ENCODE peak calls at places on chromosomes 6 and 20, in six cellular contexts. E, M, U, F, D and H are unnamed samples.
A peak's percentile ranks its signal among the peaks of the same experiment; 100 is the strongest.

GRCh38 chr6:111982681-111983080 is 71.2 kb upstream of the CCN6 start:
- DNase-seq in M (no peak), U (no peak), D (no peak), F (no peak), E (no peak), H (no peak)

GRCh38 chr20:63682384-63683139 is 13.9 kb upstream of the TNFRSF6B start:
- DNase-seq in D (no peak), M (peak; percentile 96), F (peak; percentile 96), E (peak; percentile 94), U (no peak), H (no peak)

GRCh38 chr20:44457016-44457415 is 18.7 kb upstream of the TTPAL start:
- DNase-seq in M (no peak), F (no peak), E (no peak), D (no peak), U (no peak), H (no peak)

GRCh38 chr20:18728165-18728866 is 85.3 kb upstream of the SCP2D1 start:
- DNase-seq in U (no peak), M (no peak), F (no peak), E (no peak), D (no peak), H (no peak)

GRCh38 chr20:25178563-25179438 is 16.7 kb upstream of the ENTPD6 start:
- DNase-seq in F (peak; percentile 63), D (peak; percentile 75), E (peak; percentile 79), M (peak; percentile 83), U (no peak), H (no peak)

GRCh38 chr6:161618816-161619454 is 345.1 kb upstream of the AGPAT4 start:
- DNase-seq in U (no peak), E (peak; percentile 45), M (peak; percentile 71), D (peak; percentile 71), F (peak; percentile 37), H (no peak)

GRCh38 chr6:142784344-142784743 is 160.6 kb downstream of the HIVEP2 start:
- DNase-seq in F (no peak), U (no peak), D (no peak), E (no peak), M (no peak), H (no peak)

GRCh38 chr6:19465760-19466159 is 371.4 kb upstream of the ID4 start:
- DNase-seq in U (no peak), D (no peak), E (peak; percentile 37), F (no peak), M (peak; percentile 81), H (no peak)

GRCh38 chr20:32111763-32112162 is 2.2 kb downstream of the TM9SF4 start:
- DNase-seq in F (no peak), M (no peak), E (no peak), U (no peak), D (no peak), H (no peak)

GRCh38 chr20:4195499-4195898 is 180.1 kb upstream of the RNF24 start:
- DNase-seq in D (peak; percentile 76), F (no peak), M (peak; percentile 12), E (no peak), U (no peak), H (no peak)

DNA sequence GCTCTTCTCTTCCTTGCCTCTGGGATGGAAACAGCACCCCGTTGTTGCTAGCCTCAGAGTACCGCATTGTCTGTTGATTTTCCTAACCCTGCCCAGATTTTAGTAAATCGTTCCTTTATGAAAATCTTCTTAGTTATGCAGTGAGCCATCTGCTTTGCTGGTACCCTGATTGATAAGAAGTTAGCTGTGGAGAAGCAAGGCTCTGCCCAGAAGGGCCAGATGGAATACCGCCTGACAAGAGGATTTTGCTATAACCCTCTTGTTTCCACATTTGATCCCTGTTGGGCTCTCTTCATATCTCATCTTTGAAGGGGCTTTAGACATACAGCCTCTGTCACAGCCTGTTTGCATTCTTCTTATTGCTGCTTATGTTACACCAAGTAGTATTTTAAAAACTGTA is 229.1 kb downstream of the CDKAL1 start:
- DNase-seq in E (no peak), D (no peak), U (no peak), M (no peak), F (no peak), H (no peak)
- TF ChIP-seq CTCF in E (no peak), D (no peak), U (no peak), M (no peak), F (no peak), H (no peak)

GRCh38 chr20:20367681-20368413 is at the start of gene INSM1:
- DNase-seq in F (no peak), E (no peak), D (peak; percentile 75), U (no peak), M (no peak), H (no peak)

GRCh38 chr20:20371133-20371532 is 3.2 kb downstream of the INSM1 start:
- DNase-seq in F (no peak), U (no peak), M (no peak), D (peak; percentile 46), E (no peak), H (no peak)

GRCh38 chr20:20370087-20370575 is 2.2 kb downstream of the INSM1 start:
- DNase-seq in U (no peak), E (no peak), D (peak; percentile 39), F (no peak), M (no peak), H (no peak)

GRCh38 chr20:20368414-20369352 is 779 bp downstream of the INSM1 start:
- DNase-seq in U (no peak), D (peak; percentile 10), E (no peak), F (no peak), M (no peak), H (no peak)

GRCh38 chr20:20369353-20370086 is 1.6 kb downstream of the INSM1 start:
- DNase-seq in M (no peak), D (peak; percentile 72), U (peak; percentile 77), F (no peak), E (no peak), H (no peak)
- TF ChIP-seq CTCF in M (no peak), D (peak; percentile 22), U (no peak), F (no peak), E (no peak), H (no peak)

GRCh38 chr6:169990095-169991030 is 238.9 kb downstream of the ERMARD start:
- DNase-seq in U (no peak), F (no peak), M (no peak), D (no peak), E (no peak), H (no peak)
- TF ChIP-seq CTCF in U (no peak), F (no peak), M (no peak), D (no peak), E (no peak), H (no peak)

GRCh38 chr6:139187489-139187888 is 52.6 kb downstream of the HECA start:
- DNase-seq in M (no peak), D (no peak), E (no peak), U (no peak), F (no peak), H (no peak)

GRCh38 chr6:139189665-139190064 is 54.8 kb downstream of the HECA start:
- DNase-seq in D (no peak), U (no peak), E (no peak), M (no peak), F (no peak), H (no peak)

GRCh38 chr6:139186242-139186641 is 51.4 kb downstream of the HECA start:
- DNase-seq in F (no peak), U (no peak), E (no peak), D (no peak), M (no peak), H (no peak)

GRCh38 chr6:139181236-139181635 is 46.4 kb downstream of the HECA start:
- DNase-seq in U (no peak), F (no peak), D (no peak), M (no peak), E (no peak), H (no peak)

DNA sequence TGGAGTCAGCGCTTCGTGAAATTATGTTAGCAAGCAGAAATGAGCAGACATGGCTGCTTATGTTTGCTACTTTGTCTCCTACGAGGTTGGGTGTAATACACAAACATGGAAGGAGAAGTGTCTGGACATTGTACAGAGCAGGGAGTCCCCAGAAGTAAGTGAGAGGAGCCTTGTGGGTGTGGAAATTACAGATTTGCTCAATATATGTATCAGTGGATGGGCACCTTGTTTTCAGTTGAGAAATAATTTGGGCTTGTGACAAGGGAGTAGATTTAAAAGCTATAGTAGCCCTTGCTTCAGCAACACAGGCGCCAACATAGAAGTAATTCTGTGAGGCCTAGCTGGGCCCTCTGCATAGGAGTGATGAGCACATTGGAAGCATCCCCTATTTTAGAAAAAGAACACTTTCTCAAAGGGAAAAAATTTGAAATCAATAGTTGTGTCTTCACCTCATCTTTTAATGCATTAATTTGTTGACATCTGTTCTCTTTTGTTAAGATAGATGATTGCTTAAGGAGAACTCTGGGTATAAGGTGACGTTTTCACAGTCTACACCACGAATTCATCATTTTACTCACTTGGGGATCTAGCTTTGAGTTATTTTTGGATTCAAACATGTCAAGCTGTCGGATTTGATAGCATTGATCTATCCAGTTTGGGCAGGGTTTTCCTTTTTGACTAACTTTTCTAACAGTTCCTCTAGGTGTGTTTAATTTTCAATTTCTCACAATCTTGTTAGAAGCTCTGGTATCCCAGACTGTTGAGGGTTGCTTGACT is 49.4 kb downstream of the HECA start:
- DNase-seq in U (no peak), M (no peak), F (no peak), D (no peak), E (no peak), H (no peak)
- TF ChIP-seq CTCF in U (no peak), M (no peak), F (no peak), D (no peak), E (no peak), H (no peak)

DNA sequence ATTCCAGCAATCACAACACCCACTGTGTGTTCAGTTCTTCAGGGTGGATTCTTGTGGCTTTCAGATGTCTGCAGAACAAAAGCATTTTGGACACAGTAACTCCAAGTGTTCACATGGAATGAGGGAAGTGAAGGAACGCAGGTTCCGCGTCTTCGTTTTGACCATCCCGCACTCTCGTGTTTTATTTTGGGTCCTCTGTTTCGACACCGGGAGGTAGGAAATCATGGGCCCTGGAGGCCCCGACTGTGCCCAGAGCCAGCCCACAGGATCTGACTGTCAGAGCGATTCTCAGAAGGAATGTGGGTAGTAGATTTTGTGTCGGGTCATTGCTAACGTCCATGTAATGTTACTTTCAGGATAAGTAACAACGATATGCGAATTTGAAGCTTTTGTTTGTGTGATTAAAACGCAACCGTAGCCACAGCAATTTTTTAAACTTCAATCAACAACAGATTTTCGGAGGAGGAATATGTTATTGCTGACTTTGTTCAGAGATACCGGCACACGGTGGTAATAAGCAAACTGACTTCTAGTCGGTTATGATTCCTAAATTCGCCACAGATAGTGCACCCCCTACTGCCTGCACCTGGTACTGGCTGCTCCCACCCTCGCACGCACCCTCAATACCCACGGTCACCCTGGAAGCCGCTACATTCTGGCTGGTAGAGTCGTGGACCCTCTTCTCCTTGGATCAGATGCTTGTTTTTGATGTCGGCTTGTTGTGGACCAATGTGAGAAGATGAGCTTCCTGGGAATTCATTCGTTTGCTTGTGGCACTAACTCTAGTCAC is 10.5 kb downstream of the NPEPL1 start:
- DNase-seq in E (no peak), D (no peak), F (no peak), M (no peak), U (peak; percentile 15), H (peak; percentile 24)
- TF ChIP-seq CTCF in E (peak; percentile 49), D (peak; percentile 64), F (peak; percentile 28), M (peak; percentile 35), U (no peak), H (no peak)